ENCODE peak calls at places on chromosomes 6 and 20, in ten cellular contexts. D is BJ, P is IMR-90, L is nephron progenitor cell, J is upper lobe of left lung, Y is type B pancreatic cell, M is bronchial epithelial cell, E is lung, S is astrocyte, C is WERI-Rb-1. O is an unnamed sample.
A peak's percentile ranks its signal among the peaks of the same experiment; 100 is the strongest.

GRCh38 chr20:31674895-31675827 is 37.4 kb downstream of the COX4I2 start:
- DNase-seq in C (no peak), D (no peak), Y (no peak), P (peak; percentile 64), J (no peak), S (peak; percentile 85), L (no peak), M (peak; percentile 82), E (peak; percentile 81), O (peak; percentile 40)

GRCh38 chr6:160986831-160987230 is 4.7 kb upstream of the MAP3K4 start:
- DNase-seq in D (no peak), P (no peak), Y (no peak), E (no peak), C (no peak), J (no peak), M (no peak), L (no peak), S (no peak), O (no peak)

GRCh38 chr6:3318226-3318625 is 59.5 kb downstream of the PSMG4 start:
- DNase-seq in Y (no peak), J (peak; percentile 43), E (no peak), P (no peak), S (no peak), C (peak; percentile 5), M (no peak), D (no peak), L (no peak), O (no peak)

GRCh38 chr20:2948968-2949367 is 75.7 kb downstream of the PTPRA start:
- DNase-seq in L (no peak), Y (no peak), P (no peak), M (no peak), E (no peak), J (no peak), D (no peak), C (no peak), S (no peak), O (no peak)

GRCh38 chr6:168885741-168886140 is 367.9 kb downstream of the THBS2 start:
- DNase-seq in P (no peak), J (no peak), E (no peak), C (no peak), S (no peak), D (no peak), L (no peak), Y (no peak), M (no peak), O (no peak)

GRCh38 chr6:57173056-57173885 is 1.1 kb downstream of the BAG2 start:
- DNase-seq in M (peak; percentile 22), Y (no peak), J (no peak), D (no peak), C (peak; percentile 34), E (no peak), S (peak; percentile 20), L (peak; percentile 16), P (peak; percentile 24), O (peak; percentile 46)

GRCh38 chr6:144939926-144940325 is 654.8 kb downstream of the UTRN start:
- DNase-seq in J (no peak), S (peak; percentile 39), C (no peak), P (peak; percentile 54), E (no peak), L (no peak), M (peak; percentile 17), Y (no peak), D (no peak), O (no peak)

GRCh38 chr20:53224851-53225250 is 252.7 kb downstream of the TSHZ2 start:
- DNase-seq in S (peak; percentile 82), P (peak; percentile 18), E (no peak), J (no peak), Y (no peak), L (no peak), M (no peak), C (no peak), D (peak; percentile 3), O (no peak)

GRCh38 chr6:3610206-3610605 is 141.3 kb downstream of the PXDC1 start:
- DNase-seq in J (no peak), D (no peak), S (peak; percentile 17), P (peak; percentile 64), C (peak; percentile 40), E (no peak), L (no peak), Y (no peak), M (peak; percentile 94), O (no peak)

GRCh38 chr20:32112862-32113261 is 3.3 kb downstream of the TM9SF4 start:
- DNase-seq in Y (no peak), E (peak; percentile 63), L (no peak), P (no peak), D (no peak), C (no peak), J (no peak), S (no peak), M (peak; percentile 51), O (no peak)

GRCh38 chr6:144559865-144560603 is 274.9 kb downstream of the UTRN start:
- DNase-seq in S (peak; percentile 53), L (no peak), J (no peak), M (no peak), E (no peak), C (no peak), D (no peak), P (peak; percentile 38), Y (no peak), O (no peak)

GRCh38 chr20:57878803-57879424 is 169.1 kb upstream of the PMEPA1 start:
- DNase-seq in D (no peak), S (no peak), C (no peak), J (no peak), P (no peak), E (no peak), L (no peak), Y (peak; percentile 43), M (no peak), O (no peak)

GRCh38 chr6:145137425-145137824 is 597.9 kb downstream of the EPM2A start:
- DNase-seq in J (no peak), M (peak; percentile 51), Y (no peak), E (no peak), L (no peak), S (no peak), C (no peak), P (peak; percentile 38), D (no peak), O (no peak)

GRCh38 chr6:127516676-127517273 is 2.4 kb downstream of the MTCL3 start:
- DNase-seq in D (no peak), L (peak; percentile 57), Y (no peak), J (no peak), E (no peak), P (peak; percentile 57), S (peak; percentile 27), C (peak; percentile 71), M (peak; percentile 64), O (peak; percentile 66)

GRCh38 chr20:54557836-54558590 is 82.6 kb downstream of the DOK5 start:
- DNase-seq in Y (no peak), P (peak; percentile 50), L (no peak), D (no peak), E (no peak), J (no peak), M (no peak), S (peak; percentile 64), C (no peak), O (no peak)

GRCh38 chr20:47448429-47448828 is 53.3 kb upstream of the NCOA3 start:
- DNase-seq in P (no peak), J (no peak), C (no peak), E (no peak), S (no peak), M (no peak), D (no peak), L (no peak), Y (no peak), O (no peak)

GRCh38 chr20:47440857-47441773 is 60.6 kb upstream of the NCOA3 start:
- DNase-seq in M (peak; percentile 41), S (peak; percentile 76), J (no peak), D (no peak), E (no peak), L (no peak), C (no peak), P (peak; percentile 51), Y (no peak), O (no peak)

GRCh38 chr20:47441774-47442150 is 59.9 kb upstream of the NCOA3 start:
- DNase-seq in P (no peak), C (no peak), M (no peak), S (no peak), L (no peak), E (no peak), D (no peak), Y (no peak), J (no peak), O (no peak)

GRCh38 chr20:47444584-47444983 is 57.1 kb upstream of the NCOA3 start:
- DNase-seq in L (no peak), C (no peak), J (no peak), E (no peak), D (no peak), Y (no peak), S (no peak), P (no peak), M (no peak), O (no peak)

GRCh38 chr20:47445291-47445690 is 56.4 kb upstream of the NCOA3 start:
- DNase-seq in E (no peak), S (no peak), M (no peak), P (no peak), Y (no peak), J (no peak), L (no peak), D (no peak), C (no peak), O (no peak)
- TF ChIP-seq CTCF in E (no peak), S (no peak), M (no peak), P (no peak), Y (no peak), J (no peak), L (no peak), D (no peak), C (no peak), O (no peak)

GRCh38 chr6:71103150-71103549 is 146.3 kb upstream of the B3GAT2 start:
- DNase-seq in J (no peak), S (no peak), P (no peak), E (no peak), C (no peak), Y (no peak), D (no peak), M (no peak), L (no peak), O (no peak)
- TF ChIP-seq CTCF in J (no peak), S (no peak), P (no peak), E (no peak), C (no peak), Y (no peak), D (no peak), M (no peak), L (no peak), O (no peak)

DNA sequence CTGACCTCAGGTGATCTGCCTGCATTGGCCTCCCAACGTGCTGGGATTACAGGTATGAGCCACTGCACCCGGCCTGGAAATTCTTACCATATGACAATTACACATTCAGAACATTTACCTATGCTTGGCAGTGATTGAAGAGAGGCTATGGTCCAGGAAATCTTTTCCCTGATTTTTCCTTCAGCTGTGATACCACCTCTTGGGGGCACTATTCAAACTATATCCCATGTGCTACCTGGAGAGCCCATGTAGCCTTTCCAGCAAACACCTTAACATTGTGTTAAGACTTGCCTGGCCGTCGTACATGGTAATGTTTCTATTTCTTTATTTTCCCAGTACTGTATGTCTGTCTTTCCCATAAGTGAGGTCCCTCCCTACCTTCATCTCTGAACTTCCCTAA is 61.7 kb upstream of the C20orf144 start:
- DNase-seq in P (no peak), C (no peak), M (no peak), S (no peak), Y (no peak), D (no peak), E (no peak), L (no peak), J (no peak), O (no peak)
- TF ChIP-seq CTCF in P (no peak), C (no peak), M (no peak), S (no peak), Y (no peak), D (no peak), E (no peak), L (no peak), J (no peak), O (no peak)

GRCh38 chr6:111129003-111129402 is 41.7 kb downstream of the SLC16A10 start:
- DNase-seq in E (no peak), J (no peak), C (no peak), Y (no peak), S (peak; percentile 8), L (no peak), M (no peak), D (no peak), P (no peak), O (no peak)
- TF ChIP-seq CTCF in E (no peak), J (no peak), C (no peak), Y (no peak), S (no peak), L (no peak), M (no peak), D (no peak), P (no peak), O (no peak)